ENCODE peak calls at places on chromosomes 7 and 10, in nine cellular contexts. One of them, this sample, is unnamed.

GRCh38 chr10:103692421-103693069 is 162.8 kb downstream of the SH3PXD2A start:
- DNase-seq in tibial nerve: no peak
- DNase-seq in IMR-90: no peak
- DNase-seq in prostate gland: no peak
- DNase-seq in aorta: no peak
- DNase-seq in SK-N-SH: no peak
- DNase-seq in H7: peak; percentile 89
- DNase-seq in left ventricle myocardium inferior: no peak
- DNase-seq in sigmoid colon: no peak
- DNase-seq in this sample: no peak

GRCh38 chr7:106515321-106515720 is 145.6 kb downstream of the CCDC71L start:
- DNase-seq in tibial nerve: no peak
- DNase-seq in IMR-90: no peak
- DNase-seq in prostate gland: no peak
- DNase-seq in aorta: no peak
- DNase-seq in SK-N-SH: no peak
- DNase-seq in H7: no peak
- DNase-seq in left ventricle myocardium inferior: no peak
- DNase-seq in sigmoid colon: no peak
- DNase-seq in this sample: no peak

GRCh38 chr7:30225863-30226361 is 58.5 kb upstream of the ZNRF2 start:
- DNase-seq in tibial nerve: peak; percentile 28
- DNase-seq in IMR-90: peak; percentile 8
- DNase-seq in prostate gland: peak; percentile 75
- DNase-seq in aorta: peak; percentile 88
- DNase-seq in SK-N-SH: peak; percentile 32
- DNase-seq in H7: no peak
- DNase-seq in left ventricle myocardium inferior: peak; percentile 48
- DNase-seq in sigmoid colon: peak; percentile 83
- DNase-seq in this sample: no peak

GRCh38 chr10:73597346-73597745 is 6.2 kb upstream of the USP54 start:
- DNase-seq in tibial nerve: no peak
- DNase-seq in IMR-90: peak; percentile 47
- DNase-seq in prostate gland: no peak
- DNase-seq in aorta: no peak
- DNase-seq in SK-N-SH: no peak
- DNase-seq in H7: no peak
- DNase-seq in left ventricle myocardium inferior: no peak
- DNase-seq in sigmoid colon: no peak
- DNase-seq in this sample: no peak

GRCh38 chr7:116161733-116162132 is 48.6 kb upstream of the TES start:
- DNase-seq in tibial nerve: no peak
- DNase-seq in IMR-90: no peak
- DNase-seq in prostate gland: no peak
- DNase-seq in aorta: no peak
- DNase-seq in SK-N-SH: no peak
- DNase-seq in H7: no peak
- DNase-seq in left ventricle myocardium inferior: no peak
- DNase-seq in sigmoid colon: no peak
- DNase-seq in this sample: peak; percentile 58

GRCh38 chr10:2870654-2871053 is 196.7 kb upstream of the PFKP start:
- DNase-seq in tibial nerve: no peak
- DNase-seq in IMR-90: no peak
- DNase-seq in prostate gland: no peak
- DNase-seq in aorta: no peak
- DNase-seq in SK-N-SH: no peak
- DNase-seq in H7: no peak
- DNase-seq in left ventricle myocardium inferior: no peak
- DNase-seq in sigmoid colon: no peak
- DNase-seq in this sample: no peak

GRCh38 chr10:34740321-34740720 is 74.8 kb downstream of the PARD3 start:
- DNase-seq in tibial nerve: no peak
- DNase-seq in IMR-90: no peak
- DNase-seq in prostate gland: no peak
- DNase-seq in aorta: no peak
- DNase-seq in SK-N-SH: no peak
- DNase-seq in H7: peak; percentile 35
- DNase-seq in left ventricle myocardium inferior: no peak
- DNase-seq in sigmoid colon: no peak
- DNase-seq in this sample: no peak

GRCh38 chr7:50449501-50449880 is 659 bp downstream of the FIGNL1 start:
- DNase-seq in tibial nerve: no peak
- DNase-seq in IMR-90: no peak
- DNase-seq in prostate gland: no peak
- DNase-seq in aorta: no peak
- DNase-seq in SK-N-SH: no peak
- DNase-seq in H7: no peak
- DNase-seq in left ventricle myocardium inferior: no peak
- DNase-seq in sigmoid colon: no peak
- DNase-seq in this sample: no peak

GRCh38 chr7:1894313-1894900 is 224.3 kb downstream of the ELFN1 start:
- DNase-seq in tibial nerve: no peak
- DNase-seq in IMR-90: no peak
- DNase-seq in prostate gland: no peak
- DNase-seq in aorta: no peak
- DNase-seq in SK-N-SH: no peak
- DNase-seq in H7: no peak
- DNase-seq in left ventricle myocardium inferior: no peak
- DNase-seq in sigmoid colon: no peak
- DNase-seq in this sample: no peak

GRCh38 chr7:29917583-29917982 is 72.0 kb downstream of the SCRN1 start:
- DNase-seq in tibial nerve: no peak
- DNase-seq in IMR-90: no peak
- DNase-seq in prostate gland: no peak
- DNase-seq in aorta: no peak
- DNase-seq in SK-N-SH: no peak
- DNase-seq in H7: no peak
- DNase-seq in left ventricle myocardium inferior: no peak
- DNase-seq in sigmoid colon: no peak
- DNase-seq in this sample: no peak

GRCh38 chr10:44010873-44011602 is 362.4 kb upstream of the ZNF32 start:
- DNase-seq in tibial nerve: no peak
- DNase-seq in IMR-90: peak; percentile 12
- DNase-seq in prostate gland: no peak
- DNase-seq in aorta: no peak
- DNase-seq in SK-N-SH: no peak
- DNase-seq in H7: no peak
- DNase-seq in left ventricle myocardium inferior: peak; percentile 41
- DNase-seq in sigmoid colon: no peak
- DNase-seq in this sample: no peak

GRCh38 chr7:150968698-150969482 is 9.2 kb downstream of the KCNH2 start:
- DNase-seq in tibial nerve: no peak
- DNase-seq in IMR-90: no peak
- DNase-seq in prostate gland: no peak
- DNase-seq in aorta: no peak
- DNase-seq in SK-N-SH: no peak
- DNase-seq in H7: peak; percentile 70
- DNase-seq in left ventricle myocardium inferior: no peak
- DNase-seq in sigmoid colon: no peak
- DNase-seq in this sample: no peak

GRCh38 chr10:17109475-17110207 is 20.0 kb downstream of the CUBN start:
- DNase-seq in tibial nerve: no peak
- DNase-seq in IMR-90: peak; percentile 85
- DNase-seq in prostate gland: no peak
- DNase-seq in aorta: no peak
- DNase-seq in SK-N-SH: no peak
- DNase-seq in H7: no peak
- DNase-seq in left ventricle myocardium inferior: no peak
- DNase-seq in sigmoid colon: no peak
- DNase-seq in this sample: no peak

GRCh38 chr10:123147635-123148413 is at the start of gene HMX2:
- DNase-seq in tibial nerve: no peak
- DNase-seq in IMR-90: no peak
- DNase-seq in prostate gland: no peak
- DNase-seq in aorta: no peak
- DNase-seq in SK-N-SH: peak; percentile 55
- DNase-seq in H7: peak; percentile 90
- DNase-seq in left ventricle myocardium inferior: no peak
- DNase-seq in sigmoid colon: no peak
- DNase-seq in this sample: peak; percentile 78
- H3K4me3 ChIP-seq in tibial nerve: no peak within 1 kb of the TSS
- H3K4me3 ChIP-seq in IMR-90: no peak within 1 kb of the TSS
- H3K4me3 ChIP-seq in prostate gland: no peak within 1 kb of the TSS
- H3K4me3 ChIP-seq in aorta: no peak within 1 kb of the TSS
- H3K4me3 ChIP-seq in SK-N-SH: no peak within 1 kb of the TSS
- H3K4me3 ChIP-seq in H7: peak within 1 kb of the TSS; percentile 34
- H3K4me3 ChIP-seq in left ventricle myocardium inferior: peak within 1 kb of the TSS; percentile 23
- H3K4me3 ChIP-seq in sigmoid colon: no peak within 1 kb of the TSS
- H3K4me3 ChIP-seq in this sample: peak within 1 kb of the TSS; percentile 58

GRCh38 chr10:100357073-100357858 is 10.2 kb downstream of the SCD start:
- DNase-seq in tibial nerve: no peak
- DNase-seq in IMR-90: no peak
- DNase-seq in prostate gland: no peak
- DNase-seq in aorta: no peak
- DNase-seq in SK-N-SH: no peak
- DNase-seq in H7: no peak
- DNase-seq in left ventricle myocardium inferior: no peak
- DNase-seq in sigmoid colon: no peak
- DNase-seq in this sample: no peak

GRCh38 chr10:100350914-100351485 is 4.0 kb downstream of the SCD start:
- DNase-seq in tibial nerve: no peak
- DNase-seq in IMR-90: no peak
- DNase-seq in prostate gland: no peak
- DNase-seq in aorta: no peak
- DNase-seq in SK-N-SH: no peak
- DNase-seq in H7: no peak
- DNase-seq in left ventricle myocardium inferior: no peak
- DNase-seq in sigmoid colon: no peak
- DNase-seq in this sample: no peak

GRCh38 chr10:100355069-100355468 is 8.0 kb downstream of the SCD start:
- DNase-seq in tibial nerve: no peak
- DNase-seq in IMR-90: no peak
- DNase-seq in prostate gland: no peak
- DNase-seq in aorta: no peak
- DNase-seq in SK-N-SH: no peak
- DNase-seq in H7: no peak
- DNase-seq in left ventricle myocardium inferior: no peak
- DNase-seq in sigmoid colon: no peak
- DNase-seq in this sample: no peak

GRCh38 chr10:100356067-100357017 is 9.3 kb downstream of the SCD start:
- DNase-seq in tibial nerve: no peak
- DNase-seq in IMR-90: no peak
- DNase-seq in prostate gland: no peak
- DNase-seq in aorta: no peak
- DNase-seq in SK-N-SH: no peak
- DNase-seq in H7: no peak
- DNase-seq in left ventricle myocardium inferior: no peak
- DNase-seq in sigmoid colon: no peak
- DNase-seq in this sample: no peak

GRCh38 chr10:100353770-100354485 is 6.9 kb downstream of the SCD start:
- DNase-seq in tibial nerve: no peak
- DNase-seq in IMR-90: no peak
- DNase-seq in prostate gland: no peak
- DNase-seq in aorta: no peak
- DNase-seq in SK-N-SH: no peak
- DNase-seq in H7: no peak
- DNase-seq in left ventricle myocardium inferior: no peak
- DNase-seq in sigmoid colon: no peak
- DNase-seq in this sample: no peak
- H3K36me3 ChIP-seq in tibial nerve: no peaks in the 10 kb centered on the region
- H3K36me3 ChIP-seq in IMR-90: peaks cover 69% of the 10 kb centered on the region
- H3K36me3 ChIP-seq in prostate gland: no peaks in the 10 kb centered on the region
- H3K36me3 ChIP-seq in aorta: no peaks in the 10 kb centered on the region
- H3K36me3 ChIP-seq in SK-N-SH: peaks cover 77% of the 10 kb centered on the region
- H3K36me3 ChIP-seq in H7: peaks cover 79% of the 10 kb centered on the region
- H3K36me3 ChIP-seq in left ventricle myocardium inferior: no peaks in the 10 kb centered on the region
- H3K36me3 ChIP-seq in sigmoid colon: no peaks in the 10 kb centered on the region
- H3K36me3 ChIP-seq in this sample: peaks cover 16% of the 10 kb centered on the region

GRCh38 chr7:128937647-128938523 is at the start of gene IRF5:
- DNase-seq in tibial nerve: no peak
- DNase-seq in IMR-90: no peak
- DNase-seq in prostate gland: peak; percentile 49
- DNase-seq in aorta: peak; percentile 74
- DNase-seq in SK-N-SH: peak; percentile 85
- DNase-seq in H7: peak; percentile 87
- DNase-seq in left ventricle myocardium inferior: peak; percentile 56
- DNase-seq in sigmoid colon: peak; percentile 65
- DNase-seq in this sample: no peak

GRCh38 chr7:128936798-128937197 is 929 bp upstream of the IRF5 start:
- DNase-seq in tibial nerve: no peak
- DNase-seq in IMR-90: no peak
- DNase-seq in prostate gland: no peak
- DNase-seq in aorta: no peak
- DNase-seq in SK-N-SH: no peak
- DNase-seq in H7: no peak
- DNase-seq in left ventricle myocardium inferior: no peak
- DNase-seq in sigmoid colon: peak; percentile 5
- DNase-seq in this sample: no peak

GRCh38 chr7:128938524-128939074 is 872 bp downstream of the IRF5 start:
- DNase-seq in tibial nerve: no peak
- DNase-seq in IMR-90: no peak
- DNase-seq in prostate gland: no peak
- DNase-seq in aorta: no peak
- DNase-seq in SK-N-SH: peak; percentile 70
- DNase-seq in H7: peak; percentile 78
- DNase-seq in left ventricle myocardium inferior: no peak
- DNase-seq in sigmoid colon: peak; percentile 65
- DNase-seq in this sample: no peak

GRCh38 chr7:128939075-128939860 is 1.5 kb downstream of the IRF5 start:
- DNase-seq in tibial nerve: no peak
- DNase-seq in IMR-90: no peak
- DNase-seq in prostate gland: no peak
- DNase-seq in aorta: no peak
- DNase-seq in SK-N-SH: peak; percentile 35
- DNase-seq in H7: peak; percentile 41
- DNase-seq in left ventricle myocardium inferior: no peak
- DNase-seq in sigmoid colon: no peak
- DNase-seq in this sample: no peak

GRCh38 chr7:128937271-128937646 is 468 bp upstream of the IRF5 start:
- DNase-seq in tibial nerve: no peak
- DNase-seq in IMR-90: no peak
- DNase-seq in prostate gland: no peak
- DNase-seq in aorta: no peak
- DNase-seq in SK-N-SH: no peak
- DNase-seq in H7: no peak
- DNase-seq in left ventricle myocardium inferior: no peak
- DNase-seq in sigmoid colon: peak; percentile 40
- DNase-seq in this sample: no peak
- H3K4me3 ChIP-seq in tibial nerve: peak overlapping the region; percentile 60
- H3K4me3 ChIP-seq in IMR-90: no peak overlapping the region
- H3K4me3 ChIP-seq in prostate gland: peak overlapping the region; percentile 58
- H3K4me3 ChIP-seq in aorta: no peak overlapping the region
- H3K4me3 ChIP-seq in SK-N-SH: no peak overlapping the region
- H3K4me3 ChIP-seq in H7: peak overlapping the region; percentile 50
- H3K4me3 ChIP-seq in left ventricle myocardium inferior: peak overlapping the region; percentile 67
- H3K4me3 ChIP-seq in sigmoid colon: peak overlapping the region; percentile 59
- H3K4me3 ChIP-seq in this sample: no peak overlapping the region

DNA sequence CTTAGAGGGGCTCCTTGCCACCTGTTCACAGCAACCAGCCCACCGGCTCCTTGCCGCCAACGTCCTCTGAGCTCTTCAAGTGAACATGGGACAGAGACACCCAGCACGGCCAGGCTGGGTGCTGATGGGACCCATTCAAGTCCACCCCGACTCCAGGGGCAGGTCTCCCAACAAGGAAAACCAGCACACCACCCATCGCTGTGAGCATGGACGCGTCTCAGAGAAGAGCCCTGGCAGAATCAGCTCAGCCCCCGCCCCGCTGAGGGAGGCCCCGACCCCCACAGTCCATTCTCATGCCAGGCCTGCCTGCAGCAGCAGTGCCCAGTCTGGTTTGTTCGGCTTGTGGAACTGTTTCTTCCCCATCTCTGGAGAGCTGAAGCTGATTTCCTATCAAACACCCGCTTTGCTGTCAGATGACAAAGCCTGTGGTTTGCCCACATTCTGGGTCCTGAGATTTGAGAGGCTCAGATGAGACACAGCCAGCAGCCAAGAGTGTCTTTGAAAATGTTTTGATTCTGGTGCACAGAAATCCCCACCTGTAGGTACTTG is 216.6 kb downstream of the ZMYND11 start:
- DNase-seq in tibial nerve: no peak
- DNase-seq in IMR-90: no peak
- DNase-seq in prostate gland: no peak
- DNase-seq in aorta: no peak
- DNase-seq in SK-N-SH: no peak
- DNase-seq in H7: peak; percentile 38
- DNase-seq in left ventricle myocardium inferior: no peak
- DNase-seq in sigmoid colon: no peak
- DNase-seq in this sample: no peak
- H3K36me3 ChIP-seq in tibial nerve: no peaks in the 10 kb centered on the region
- H3K36me3 ChIP-seq in IMR-90: peaks cover 63% of the 10 kb centered on the region
- H3K36me3 ChIP-seq in prostate gland: no peaks in the 10 kb centered on the region
- H3K36me3 ChIP-seq in aorta: peaks cover 3% of the 10 kb centered on the region
- H3K36me3 ChIP-seq in SK-N-SH: peaks cover 48% of the 10 kb centered on the region
- H3K36me3 ChIP-seq in H7: peaks cover 1% of the 10 kb centered on the region
- H3K36me3 ChIP-seq in left ventricle myocardium inferior: peaks cover 77% of the 10 kb centered on the region
- H3K36me3 ChIP-seq in sigmoid colon: peaks cover 29% of the 10 kb centered on the region
- H3K36me3 ChIP-seq in this sample: peaks cover 1% of the 10 kb centered on the region